ENCODE peak calls at places on chromosomes 11 and 22, in six cellular contexts. T is H9, L is neuronal stem cell, D is H1, C is trophoblast cell, O is mesenchymal stem cell. R is an unnamed sample.
A peak's percentile ranks its signal among the peaks of the same experiment; 100 is the strongest.

GRCh38 chr22:47552541-47553205 is 790.2 kb downstream of the TBC1D22A start:
- DNase-seq in T (no peak), L (no peak), D (no peak), C (no peak), O (no peak), R (no peak)

GRCh38 chr11:120660024-120660565 is 148.5 kb downstream of the GRIK4 start:
- DNase-seq in T (peak; percentile 83), L (no peak), D (peak; percentile 87), C (no peak), O (peak; percentile 30), R (peak; percentile 36)

GRCh38 chr11:133501643-133502535 is 30.4 kb downstream of the OPCML start:
- DNase-seq in T (peak; percentile 39), L (no peak), D (peak; percentile 49), C (no peak), O (no peak), R (no peak)

GRCh38 chr11:121630041-121630440 is 177.3 kb upstream of the SORL1-AS1 start:
- DNase-seq in T (no peak), L (no peak), D (no peak), C (no peak), O (peak; percentile 42), R (peak; percentile 93)

GRCh38 chr11:111788051-111788450 is 21.9 kb upstream of the PPP2R1B start:
- DNase-seq in T (no peak), L (no peak), D (no peak), C (no peak), O (no peak), R (no peak)

GRCh38 chr11:2882681-2883110 is 2.9 kb downstream of the CDKN1C start:
- DNase-seq in T (no peak), L (no peak), D (no peak), C (peak; percentile 64), O (no peak), R (no peak)

GRCh38 chr22:44782286-44782830 is 30.0 kb downstream of the ARHGAP8 start:
- DNase-seq in T (no peak), L (no peak), D (no peak), C (no peak), O (no peak), R (no peak)

GRCh38 chr11:80165763-80166162 is 724.9 kb upstream of the TENM4 start:
- DNase-seq in T (no peak), L (no peak), D (no peak), C (no peak), O (peak; percentile 36), R (peak; percentile 25)

GRCh38 chr11:68335693-68336092 is 23.3 kb downstream of the LRP5 start:
- DNase-seq in T (no peak), L (no peak), D (no peak), C (no peak), O (no peak), R (no peak)

GRCh38 chr11:765025-765801 is 12.1 kb downstream of the GATD1 start:
- DNase-seq in T (peak; percentile 86), L (no peak), D (peak; percentile 87), C (peak; percentile 33), O (peak; percentile 50), R (peak; percentile 36)

GRCh38 chr11:34327804-34328631 is 29.8 kb downstream of the ABTB2 start:
- DNase-seq in T (no peak), L (no peak), D (no peak), C (no peak), O (no peak), R (peak; percentile 40)

GRCh38 chr11:7485136-7485853 is at the start of gene OLFML1:
- DNase-seq in T (no peak), L (no peak), D (no peak), C (no peak), O (no peak), R (no peak)

DNA sequence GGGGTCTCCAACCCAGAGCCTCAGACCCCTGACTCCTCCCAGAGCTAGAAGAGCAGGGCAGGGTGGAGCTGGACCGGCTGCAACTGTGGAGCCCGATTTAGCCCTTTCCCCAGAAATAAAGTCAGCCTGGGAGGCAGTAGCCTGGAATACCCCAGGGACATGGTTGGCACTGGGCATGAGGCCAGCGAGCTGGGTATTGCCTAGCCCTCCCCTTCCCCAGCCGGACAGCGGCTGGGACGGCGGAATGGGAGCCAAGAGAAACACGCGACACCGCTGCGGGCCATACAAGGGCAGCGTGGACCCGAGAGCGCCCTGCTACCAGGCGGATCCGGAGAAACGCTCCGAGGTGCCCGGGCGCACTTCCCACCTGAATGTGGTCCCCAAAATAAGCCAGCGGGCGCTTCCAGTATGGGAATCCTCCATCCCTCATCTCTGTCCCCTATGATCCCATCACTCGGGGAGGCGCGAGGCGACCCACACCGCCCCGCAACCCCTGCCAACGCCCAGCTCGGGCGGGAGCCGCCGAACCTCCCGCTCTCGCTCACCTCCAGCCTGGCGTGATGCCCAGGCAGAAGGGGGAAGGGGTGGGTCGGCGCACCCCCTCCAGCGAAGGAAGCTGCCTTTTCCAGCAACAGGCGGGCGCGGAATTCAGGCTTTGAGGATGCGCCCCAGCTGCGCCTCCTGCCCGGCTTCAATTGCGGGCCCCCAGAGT is 757 bp downstream of the MCAM start:
- DNase-seq in T (no peak), L (no peak), D (no peak), C (no peak), O (peak; percentile 32), R (no peak)
- H3K14ac ChIP-seq in T (no peak overlapping the region), L (peak overlapping the region; percentile 78), D (no peak overlapping the region), C (peak overlapping the region; percentile 41), O (peak overlapping the region; percentile 63), R (peak overlapping the region; percentile 92)

GRCh38 chr22:37208401-37209139 is 3.7 kb downstream of the SSTR3 start:
- DNase-seq in T (no peak), L (no peak), D (no peak), C (no peak), O (no peak), R (no peak)
- H4K91ac ChIP-seq in T (no peak overlapping the region), L (no peak overlapping the region), D (no peak overlapping the region), C (no peak overlapping the region), O (no peak overlapping the region), R (no peak overlapping the region)

GRCh38 chr11:76512851-76513653 is 68.2 kb downstream of the EMSY start:
- DNase-seq in T (no peak), L (no peak), D (no peak), C (no peak), O (peak; percentile 62), R (peak; percentile 65)
- H2AFZ ChIP-seq in T (no peak overlapping the region), L (no peak overlapping the region), D (no peak overlapping the region), C (no peak overlapping the region), O (no peak overlapping the region), R (no peak overlapping the region)

DNA sequence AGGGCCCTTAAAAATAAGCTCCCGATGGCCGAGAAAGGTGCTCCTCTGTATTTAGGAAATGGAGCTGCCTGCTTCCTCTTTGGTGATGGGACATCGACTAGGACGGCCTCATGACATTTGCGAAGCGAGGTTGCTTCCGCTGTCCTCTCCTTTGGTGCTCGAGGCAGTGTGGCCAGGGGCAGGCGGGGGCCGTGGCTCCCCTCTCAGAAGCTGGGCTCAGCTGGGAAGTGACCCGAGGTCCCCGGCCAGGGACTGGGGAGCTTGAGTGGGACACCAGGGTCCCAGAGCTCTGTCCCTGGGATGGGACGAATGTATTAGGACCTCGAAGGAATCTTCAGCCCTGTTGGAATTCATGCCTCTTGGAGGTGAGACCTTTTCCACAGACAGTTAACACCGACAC is 151.1 kb downstream of the CTTN start:
- DNase-seq in T (no peak), L (no peak), D (no peak), C (no peak), O (no peak), R (no peak)
- H3K14ac ChIP-seq in T (no peak overlapping the region), L (no peak overlapping the region), D (no peak overlapping the region), C (no peak overlapping the region), O (no peak overlapping the region), R (no peak overlapping the region)

DNA sequence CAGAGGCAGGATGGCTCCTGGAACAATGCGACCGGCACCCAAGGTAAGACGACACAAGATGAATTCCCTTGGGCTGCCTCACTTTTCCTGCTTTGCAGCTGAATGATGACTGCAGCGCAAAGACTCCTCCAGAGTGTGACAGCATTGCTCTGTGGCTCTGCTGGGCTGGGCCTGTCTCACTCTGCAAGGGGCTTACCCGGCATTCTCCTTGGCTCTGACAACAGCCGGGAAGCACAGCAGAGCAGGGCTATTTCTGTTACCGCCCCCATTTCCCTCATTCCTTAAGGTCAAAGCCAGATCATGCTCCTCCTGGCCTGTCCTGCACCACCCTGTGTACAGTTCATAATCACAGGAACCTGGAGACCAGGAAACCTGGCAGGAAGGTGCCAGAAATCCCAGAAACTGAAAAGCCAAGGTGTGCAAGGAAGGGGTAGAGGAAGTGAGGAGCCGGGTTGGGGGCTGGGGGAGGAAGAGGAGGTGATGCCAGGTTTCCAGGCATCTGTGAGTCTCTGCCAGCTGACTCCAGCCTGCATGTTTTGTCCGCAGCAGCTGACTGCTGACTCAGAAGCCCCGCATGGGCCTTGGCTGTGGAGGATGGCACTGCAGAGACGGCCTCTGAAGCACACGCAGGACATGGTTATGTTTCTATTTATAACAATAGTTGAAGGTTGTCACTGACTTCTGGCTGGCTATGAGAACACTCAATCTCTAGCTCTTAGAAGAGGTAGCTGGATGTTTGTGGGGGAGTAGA is 113.6 kb downstream of the MICAL3 start:
- DNase-seq in T (peak; percentile 80), L (no peak), D (peak; percentile 55), C (peak; percentile 96), O (peak; percentile 95), R (peak; percentile 91)
- H4K91ac ChIP-seq in T (no peak overlapping the region), L (no peak overlapping the region), D (no peak overlapping the region), C (no peak overlapping the region), O (peak overlapping the region; percentile 11), R (peak overlapping the region; percentile 2)

GRCh38 chr11:73223998-73224730 is 6.1 kb downstream of the P2RY2 start:
- DNase-seq in T (peak; percentile 23), L (no peak), D (no peak), C (no peak), O (no peak), R (no peak)
- H2AFZ ChIP-seq in T (no peak overlapping the region), L (no peak overlapping the region), D (no peak overlapping the region), C (no peak overlapping the region), O (no peak overlapping the region), R (no peak overlapping the region)

GRCh38 chr11:43998308-43998707 is 49.5 kb upstream of the ACCSL start:
- DNase-seq in T (no peak), L (no peak), D (no peak), C (no peak), O (no peak), R (no peak)

GRCh38 chr11:44003736-44004451 is 43.9 kb upstream of the ACCSL start:
- DNase-seq in T (no peak), L (no peak), D (peak; percentile 43), C (no peak), O (no peak), R (no peak)

GRCh38 chr11:44002191-44003093 is 45.3 kb upstream of the ACCSL start:
- DNase-seq in T (no peak), L (no peak), D (peak; percentile 41), C (no peak), O (no peak), R (no peak)

GRCh38 chr11:43997022-43997665 is 50.6 kb upstream of the ACCSL start:
- DNase-seq in T (no peak), L (no peak), D (no peak), C (no peak), O (no peak), R (no peak)

DNA sequence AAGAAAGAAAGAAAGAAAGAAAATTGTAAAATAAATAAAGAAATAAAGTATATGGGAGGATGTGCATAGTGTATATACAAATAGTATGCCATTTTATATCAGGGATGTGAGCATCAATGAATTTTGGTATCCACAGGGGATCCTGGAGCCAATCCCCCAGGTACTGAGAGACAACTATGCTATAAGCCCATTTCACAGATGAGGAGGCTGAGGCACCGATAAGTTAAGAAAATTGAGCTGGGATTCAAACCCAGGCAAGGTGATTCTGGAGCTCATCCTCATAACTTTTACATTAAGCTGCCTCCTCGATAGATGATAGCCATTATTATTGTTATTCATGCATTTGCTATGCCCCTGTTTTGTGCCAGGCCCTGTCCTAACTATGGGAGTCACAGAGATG is 47.0 kb upstream of the ACCSL start:
- DNase-seq in T (no peak), L (no peak), D (peak; percentile 20), C (no peak), O (no peak), R (no peak)
- H3K14ac ChIP-seq in T (no peak overlapping the region), L (no peak overlapping the region), D (no peak overlapping the region), C (no peak overlapping the region), O (no peak overlapping the region), R (no peak overlapping the region)

GRCh38 chr22:45919504-45920286 is 57.3 kb downstream of the WNT7B start:
- DNase-seq in T (no peak), L (no peak), D (no peak), C (peak; percentile 48), O (no peak), R (no peak)
- H4K91ac ChIP-seq in T (no peak overlapping the region), L (no peak overlapping the region), D (no peak overlapping the region), C (no peak overlapping the region), O (no peak overlapping the region), R (no peak overlapping the region)

R was measured in IMR-90.